ENCODE peak calls at places on chromosomes 6 and 20, in four cellular contexts. D, G, O and E are unnamed samples.
A peak's percentile ranks its signal among the peaks of the same experiment; 100 is the strongest.

GRCh38 chr6:142014515-142014914 is 118.2 kb upstream of the GJE1 start:
- DNase-seq in O (no peak), G (peak; percentile 11), D (peak; percentile 93), E (no peak)

GRCh38 chr6:6884193-6884627 is 223.6 kb upstream of the RREB1 start:
- DNase-seq in D (no peak), G (no peak), O (no peak), E (no peak)

GRCh38 chr6:54892831-54893230 is 46.3 kb downstream of the FAM83B start:
- DNase-seq in D (peak; percentile 96), O (peak; percentile 19), G (peak; percentile 7), E (no peak)

GRCh38 chr20:32004963-32005362 is 5.3 kb upstream of the CCM2L start:
- DNase-seq in D (peak; percentile 36), G (no peak), O (no peak), E (no peak)

GRCh38 chr6:31203345-31203979 is 33.0 kb upstream of the POU5F1 start:
- DNase-seq in G (peak; percentile 17), D (peak; percentile 71), O (peak; percentile 33), E (no peak)

GRCh38 chr20:60559462-60559861 is 601.2 kb downstream of the CDH26 start:
- DNase-seq in G (no peak), O (no peak), D (no peak), E (no peak)

GRCh38 chr6:32700391-32701040 is 34.1 kb upstream of the HLA-DQB1 start:
- DNase-seq in D (peak; percentile 59), G (peak; percentile 19), O (peak; percentile 13), E (peak; percentile 41)

GRCh38 chr6:7671076-7671475 is 54.8 kb upstream of the BMP6 start:
- DNase-seq in G (no peak), D (peak; percentile 63), O (no peak), E (no peak)

GRCh38 chr20:31663524-31663837 is 25.8 kb downstream of the COX4I2 start:
- DNase-seq in O (no peak), G (no peak), D (no peak), E (no peak)

GRCh38 chr6:144284753-144285547 is at the start of gene UTRN:
- DNase-seq in D (peak; percentile 79), G (peak; percentile 57), O (peak; percentile 67), E (peak; percentile 88)

GRCh38 chr20:1827974-1828785 is 67.0 kb upstream of the SIRPA start:
- DNase-seq in G (peak; percentile 47), D (no peak), O (peak; percentile 20), E (peak; percentile 81)

GRCh38 chr20:32823078-32823477 is 3.3 kb downstream of the MAPRE1 start:
- DNase-seq in O (no peak), D (peak; percentile 82), G (no peak), E (no peak)

GRCh38 chr20:48749437-48749836 is 78.4 kb downstream of the PREX1 start:
- DNase-seq in O (no peak), G (no peak), D (no peak), E (no peak)

GRCh38 chr20:18057106-18057993 is at the start of gene OVOL2:
- DNase-seq in O (no peak), G (no peak), D (no peak), E (no peak)

GRCh38 chr6:148999501-148999900 is 252.7 kb downstream of the UST start:
- DNase-seq in G (no peak), D (peak; percentile 56), O (no peak), E (no peak)

GRCh38 chr6:157982297-157982579 is 575 bp downstream of the SYNJ2 start:
- DNase-seq in G (peak; percentile 30), D (no peak), O (no peak), E (no peak)

GRCh38 chr6:96898241-96898851 is 655 bp upstream of the NDUFAF4 start:
- DNase-seq in O (no peak), D (peak; percentile 34), G (no peak), E (no peak)

GRCh38 chr20:52731086-52731485 is 241.1 kb upstream of the TSHZ2 start:
- DNase-seq in G (no peak), O (no peak), D (no peak), E (no peak)

GRCh38 chr6:32973934-32974333 is 5.5 kb downstream of the BRD2 start:
- DNase-seq in O (no peak), D (peak; percentile 66), G (peak; percentile 48), E (no peak)

GRCh38 chr6:166779381-166779780 is 152.3 kb upstream of the RPS6KA2 start:
- DNase-seq in G (no peak), D (no peak), O (no peak), E (no peak)

GRCh38 chr6:84618046-84618752 is 146.2 kb downstream of the TBX18 start:
- DNase-seq in O (no peak), D (peak; percentile 90), G (no peak), E (no peak)

GRCh38 chr6:124964084-124964763 is 2.0 kb downstream of the RNF217 start:
- DNase-seq in G (no peak), D (peak; percentile 65), O (peak; percentile 64), E (no peak)

GRCh38 chr20:31517373-31517772 is 3.1 kb downstream of the HM13 start:
- DNase-seq in D (peak; percentile 58), O (peak; percentile 86), G (peak; percentile 69), E (no peak)

GRCh38 chr20:50645253-50646068 is 45.9 kb downstream of the RIPOR3 start:
- DNase-seq in D (peak; percentile 100), O (peak; percentile 66), G (peak; percentile 99), E (peak; percentile 90)
- H3K4me1 ChIP-seq in D (peaks cover 19% of the 10 kb centered on the region), O (no peaks in the 10 kb centered on the region), G (peaks cover 42% of the 10 kb centered on the region), E (peaks cover 25% of the 10 kb centered on the region)

GRCh38 chr20:34824026-34824860 is 1.2 kb downstream of the NCOA6 start:
- DNase-seq in O (peak; percentile 81), D (peak; percentile 24), G (peak; percentile 84), E (no peak)
- TF ChIP-seq POLR2A in O (peak; percentile 68), D (no peak), G (peak; percentile 34), E (no peak)

GRCh38 chr20:58839474-58839874 is 11.2 kb downstream of the GNAS-AS1 start:
- DNase-seq in O (no peak), D (peak; percentile 24), G (peak; percentile 57), E (no peak)
- H3K4me3 ChIP-seq in O (no peak overlapping the region), D (no peak overlapping the region), G (peak overlapping the region; percentile 46), E (no peak overlapping the region)

GRCh38 chr6:106256201-106256968 is 69.2 kb downstream of the ATG5 start:
- DNase-seq in G (no peak), D (peak; percentile 72), O (no peak), E (no peak)
- H3K4me1 ChIP-seq in G (peaks cover 77% of the 10 kb centered on the region), D (peaks cover 13% of the 10 kb centered on the region), O (peaks cover 12% of the 10 kb centered on the region), E (peaks cover 24% of the 10 kb centered on the region)

GRCh38 chr20:64056889-64057627 is 5.9 kb upstream of the TCEA2 start:
- DNase-seq in G (no peak), D (no peak), O (no peak), E (no peak)
- TF ChIP-seq POLR2A in G (no peak), D (no peak), O (peak; percentile 9), E (no peak)

GRCh38 chr20:62065669-62066338 is at the start of gene TAF4:
- DNase-seq in G (peak; percentile 85), D (peak; percentile 60), O (peak; percentile 68), E (peak; percentile 83)

GRCh38 chr20:62066339-62066982 is 780 bp upstream of the TAF4 start:
- DNase-seq in G (peak; percentile 61), D (no peak), O (peak; percentile 43), E (no peak)

GRCh38 chr20:62063981-62064787 is 1.5 kb downstream of the TAF4 start:
- DNase-seq in D (no peak), O (peak; percentile 69), G (no peak), E (peak; percentile 68)

GRCh38 chr20:62063601-62063980 is 2.1 kb downstream of the TAF4 start:
- DNase-seq in D (peak; percentile 62), O (peak; percentile 56), G (no peak), E (no peak)

DNA sequence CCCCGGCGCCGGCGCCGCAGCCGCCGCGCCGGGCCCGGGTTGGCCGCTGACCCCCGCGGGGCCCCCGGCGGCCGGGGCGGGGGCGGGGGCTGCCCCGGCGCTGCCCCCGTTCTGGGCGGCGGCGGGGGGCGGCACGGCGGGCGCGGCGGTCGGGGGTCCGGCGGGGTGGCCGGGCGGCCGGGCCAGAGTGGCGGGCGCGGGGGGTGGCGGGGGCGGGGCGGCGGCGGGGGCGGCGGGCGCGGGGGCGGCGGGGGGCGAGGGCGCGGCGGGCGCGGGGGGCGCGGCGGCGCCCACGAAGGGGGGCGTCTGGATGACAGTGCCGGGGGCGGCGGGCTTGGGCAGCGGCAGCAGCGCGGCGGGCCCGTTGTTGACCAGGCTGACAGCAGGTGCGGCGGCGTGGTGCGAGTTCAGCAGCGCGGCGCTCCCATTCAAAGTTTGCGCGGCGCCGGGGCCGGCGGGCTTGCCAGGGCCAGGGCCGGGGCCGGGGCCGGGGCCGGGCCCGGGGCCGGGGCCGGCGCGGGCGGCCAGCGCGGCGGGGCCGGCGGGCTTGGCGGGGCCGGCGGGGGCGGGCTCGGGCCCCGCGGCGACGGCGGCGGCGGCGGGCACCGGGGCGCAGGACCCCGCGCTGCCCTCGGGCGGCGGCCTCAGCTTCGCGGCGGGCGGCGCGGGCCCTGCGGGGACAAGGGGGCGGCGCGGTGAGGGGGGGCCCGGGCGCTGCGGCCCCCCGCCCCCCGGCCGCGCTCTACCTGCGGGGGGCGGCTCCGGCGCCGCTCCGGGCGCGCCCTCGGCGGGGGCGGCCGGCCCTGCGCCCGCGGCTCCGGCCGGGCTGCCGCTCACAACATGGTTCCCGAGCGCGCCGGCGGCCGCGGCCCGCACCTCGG is 653 bp downstream of the TAF4 start:
- DNase-seq in G (no peak), D (no peak), O (no peak), E (no peak)
- H3K4me3 ChIP-seq in G (peak overlapping the region; percentile 89), D (peak overlapping the region; percentile 100), O (peak overlapping the region; percentile 53), E (peak overlapping the region; percentile 28)

DNA sequence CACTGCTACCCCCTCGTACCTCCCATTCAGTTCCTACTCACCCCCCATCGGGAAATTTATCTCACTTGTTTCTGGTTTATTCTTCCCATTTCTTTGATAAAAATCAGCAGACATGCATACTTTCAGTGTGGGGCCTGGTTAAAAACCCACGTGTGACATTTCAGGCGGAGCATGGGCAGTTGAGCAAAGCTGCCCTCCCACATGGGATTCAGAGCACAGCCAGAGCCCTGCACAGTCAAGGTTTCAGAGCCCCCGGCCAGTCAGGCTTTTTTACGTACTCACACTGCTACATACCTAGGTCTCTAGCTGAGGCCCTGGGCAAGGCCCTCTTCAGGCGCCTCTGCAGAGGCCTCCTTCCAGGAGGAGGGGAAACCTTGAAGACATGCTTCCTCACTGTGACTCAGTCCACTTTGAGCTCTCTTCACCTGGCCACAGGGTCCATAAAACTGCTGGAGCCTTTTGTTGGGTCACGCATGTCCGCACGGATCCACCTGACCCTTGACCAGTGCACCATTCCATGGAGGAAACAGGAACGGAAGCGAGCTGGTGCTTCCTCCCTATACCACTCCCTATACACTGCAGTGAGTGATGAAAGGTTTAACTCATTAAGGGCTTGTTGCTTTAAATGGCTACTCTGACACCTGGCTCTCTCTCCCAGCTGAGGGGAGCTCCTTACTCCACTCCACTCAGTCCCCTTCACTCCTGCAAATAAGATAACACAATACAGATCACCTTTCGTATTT is 713.3 kb downstream of the PRKN start:
- DNase-seq in G (no peak), O (no peak), D (no peak), E (no peak)
- H3K4me1 ChIP-seq in G (no peaks in the 10 kb centered on the region), O (no peaks in the 10 kb centered on the region), D (no peaks in the 10 kb centered on the region), E (no peaks in the 10 kb centered on the region)

GRCh38 chr6:43926644-43927524 is 156.9 kb downstream of the VEGFA start:
- DNase-seq in G (peak; percentile 11), D (peak; percentile 92), O (no peak), E (no peak)
- TF ChIP-seq POLR2A in G (no peak), D (no peak), O (no peak), E (no peak)